ENCODE peak calls at places on chromosome X, in eight cellular contexts. Z is lower lobe of right lung, H is fibroblast of lung, E is keratinocyte, V is IMR-90, P is A549, S is upper lobe of left lung, K is SJCRH30. A is an unnamed sample.

GRCh38 chrX:80810365-80810978 is 795 bp upstream of the BRWD3 start:
- DNase-seq in Z (no peak), H (peak), E (no peak), V (no peak), P (peak), S (no peak), K (peak), A (no peak)

GRCh38 chrX:118181030-118181429 is 64.4 kb upstream of the KLHL13 start:
- DNase-seq in Z (no peak), H (peak), E (no peak), V (peak), P (no peak), S (no peak), K (no peak), A (no peak)

GRCh38 chrX:45619290-45619689 is 418.6 kb upstream of the DIPK2B start:
- DNase-seq in Z (no peak), H (peak), E (no peak), V (peak), P (no peak), S (no peak), K (no peak), A (no peak)

GRCh38 chrX:43283187-43283586 is 372.9 kb upstream of the MAOA start:
- DNase-seq in Z (no peak), H (no peak), E (no peak), V (no peak), P (no peak), S (no peak), K (no peak), A (no peak)

GRCh38 chrX:130994671-130995070 is 63.5 kb upstream of the ARHGAP36 start:
- DNase-seq in Z (no peak), H (no peak), E (no peak), V (peak), P (peak), S (no peak), K (peak), A (no peak)

GRCh38 chrX:115609621-115610020 is 48.6 kb downstream of the PLS3 start:
- DNase-seq in Z (no peak), H (no peak), E (no peak), V (no peak), P (no peak), S (no peak), K (no peak), A (no peak)

GRCh38 chrX:129938081-129938480 is 32.1 kb downstream of the UTP14A start:
- DNase-seq in Z (no peak), H (no peak), E (no peak), V (no peak), P (no peak), S (no peak), K (no peak), A (no peak)

GRCh38 chrX:155577682-155578081 is 35.1 kb downstream of the TMLHE start:
- DNase-seq in Z (no peak), H (no peak), E (no peak), V (no peak), P (no peak), S (no peak), K (no peak), A (no peak)

GRCh38 chrX:16664059-16664458 is 14.1 kb downstream of the S100G start:
- DNase-seq in Z (no peak), H (peak), E (no peak), V (peak), P (no peak), S (no peak), K (no peak), A (no peak)

GRCh38 chrX:71606536-71607216 is 11.6 kb downstream of the CXCR3 start:
- DNase-seq in Z (no peak), H (no peak), E (no peak), V (no peak), P (no peak), S (no peak), K (no peak), A (no peak)

GRCh38 chrX:106874075-106874474 is 29.1 kb downstream of the RIPPLY1 start:
- DNase-seq in Z (no peak), H (peak), E (no peak), V (peak), P (peak), S (no peak), K (peak), A (no peak)

GRCh38 chrX:44483965-44484606 is 58.6 kb downstream of the FUNDC1 start:
- DNase-seq in Z (no peak), H (peak), E (no peak), V (no peak), P (no peak), S (no peak), K (no peak), A (no peak)

GRCh38 chrX:110418220-110418856 is 59.7 kb downstream of the RTL9 start:
- DNase-seq in Z (peak), H (peak), E (no peak), V (peak), P (peak), S (no peak), K (peak), A (no peak)

GRCh38 chrX:13223868-13224555 is 95.8 kb downstream of the ATXN3L start:
- DNase-seq in Z (no peak), H (peak), E (peak), V (peak), P (peak), S (no peak), K (peak), A (peak)

GRCh38 chrX:99717716-99718115 is 692.4 kb downstream of the PCDH19 start:
- DNase-seq in Z (no peak), H (no peak), E (no peak), V (no peak), P (no peak), S (no peak), K (no peak), A (no peak)

GRCh38 chrX:123749643-123750042 is 16.8 kb upstream of the THOC2 start:
- DNase-seq in Z (no peak), H (no peak), E (no peak), V (no peak), P (no peak), S (no peak), K (no peak), A (no peak)

GRCh38 chrX:120549483-120550452 is 11.0 kb downstream of the CUL4B start:
- DNase-seq in Z (no peak), H (peak), E (peak), V (peak), P (peak), S (no peak), K (peak), A (peak)

GRCh38 chrX:53374222-53374820 is 48.1 kb downstream of the SMC1A start:
- DNase-seq in Z (no peak), H (peak), E (no peak), V (peak), P (no peak), S (no peak), K (no peak), A (no peak)

GRCh38 chrX:40496728-40497127 is 84.0 kb upstream of the ATP6AP2 start:
- DNase-seq in Z (no peak), H (peak), E (no peak), V (peak), P (no peak), S (no peak), K (peak), A (no peak)

GRCh38 chrX:259692-260355 is 21.4 kb upstream of the PLCXD1 start:
- DNase-seq in Z (peak), H (no peak), E (no peak), V (no peak), P (peak), S (no peak), K (peak), A (no peak)

GRCh38 chrX:35696760-35697234 is 101.3 kb upstream of the MAGEB16 start:
- DNase-seq in Z (no peak), H (no peak), E (no peak), V (no peak), P (no peak), S (no peak), K (no peak), A (no peak)

GRCh38 chrX:47316276-47317025 is 53.9 kb upstream of the ZNF157 start:
- DNase-seq in Z (no peak), H (peak), E (no peak), V (no peak), P (no peak), S (no peak), K (no peak), A (no peak)

GRCh38 chrX:16436348-16437188 is 213.4 kb upstream of the S100G start:
- DNase-seq in Z (peak), H (peak), E (peak), V (peak), P (peak), S (no peak), K (peak), A (peak)

GRCh38 chrX:150902434-150903109 is 4.1 kb upstream of the CD99L2 start:
- DNase-seq in Z (no peak), H (no peak), E (no peak), V (no peak), P (no peak), S (no peak), K (no peak), A (no peak)

GRCh38 chrX:12758291-12758690 is 32.9 kb upstream of the PRPS2 start:
- DNase-seq in Z (no peak), H (no peak), E (no peak), V (no peak), P (no peak), S (no peak), K (no peak), A (no peak)

GRCh38 chrX:30010471-30010870 is 204.9 kb upstream of the MAGEB2 start:
- DNase-seq in Z (no peak), H (no peak), E (no peak), V (peak), P (no peak), S (no peak), K (no peak), A (no peak)

GRCh38 chrX:54452920-54453319 is 12.7 kb downstream of the TSR2 start:
- DNase-seq in Z (no peak), H (peak), E (no peak), V (peak), P (peak), S (no peak), K (peak), A (no peak)

GRCh38 chrX:3348191-3348590 is 1.7 kb upstream of the MXRA5 start:
- DNase-seq in Z (no peak), H (no peak), E (no peak), V (no peak), P (no peak), S (no peak), K (no peak), A (no peak)

GRCh38 chrX:50202539-50202938 is 1.7 kb upstream of the AKAP4 start:
- DNase-seq in Z (no peak), H (no peak), E (no peak), V (no peak), P (no peak), S (no peak), K (no peak), A (no peak)

GRCh38 chrX:47311857-47312774 is 58.3 kb upstream of the ZNF157 start:
- DNase-seq in Z (peak), H (peak), E (no peak), V (peak), P (peak), S (no peak), K (peak), A (peak)

GRCh38 chrX:130071611-130072349 is 38.5 kb downstream of the ELF4 start:
- DNase-seq in Z (no peak), H (no peak), E (no peak), V (no peak), P (no peak), S (no peak), K (no peak), A (no peak)

GRCh38 chrX:44898411-44899221 is 25.6 kb downstream of the KDM6A start:
- DNase-seq in Z (no peak), H (peak), E (no peak), V (peak), P (no peak), S (no peak), K (no peak), A (no peak)

GRCh38 chrX:25737540-25737939 is 400.6 kb upstream of the MAGEB18 start:
- DNase-seq in Z (no peak), H (no peak), E (no peak), V (peak), P (no peak), S (no peak), K (no peak), A (no peak)
- H3K27ac ChIP-seq in Z (no peak), H (no peak), E (no peak), V (no peak), P (no peak), S (no peak), K (no peak), A (no peak)

GRCh38 chrX:9902651-9903050 is 64.5 kb upstream of the CLDN34 start:
- DNase-seq in Z (no peak), H (peak), E (no peak), V (peak), P (no peak), S (no peak), K (no peak), A (no peak)
- H3K27ac ChIP-seq in Z (no peak), H (no peak), E (no peak), V (no peak), P (no peak), S (no peak), K (no peak), A (no peak)

GRCh38 chrX:18886344-18887161 is 97.4 kb downstream of the PHKA2 start:
- DNase-seq in Z (peak), H (peak), E (no peak), V (peak), P (peak), S (no peak), K (peak), A (peak)
- H3K27ac ChIP-seq in Z (peak), H (no peak), E (no peak), V (peak), P (peak), S (peak), K (peak), A (no peak)

DNA sequence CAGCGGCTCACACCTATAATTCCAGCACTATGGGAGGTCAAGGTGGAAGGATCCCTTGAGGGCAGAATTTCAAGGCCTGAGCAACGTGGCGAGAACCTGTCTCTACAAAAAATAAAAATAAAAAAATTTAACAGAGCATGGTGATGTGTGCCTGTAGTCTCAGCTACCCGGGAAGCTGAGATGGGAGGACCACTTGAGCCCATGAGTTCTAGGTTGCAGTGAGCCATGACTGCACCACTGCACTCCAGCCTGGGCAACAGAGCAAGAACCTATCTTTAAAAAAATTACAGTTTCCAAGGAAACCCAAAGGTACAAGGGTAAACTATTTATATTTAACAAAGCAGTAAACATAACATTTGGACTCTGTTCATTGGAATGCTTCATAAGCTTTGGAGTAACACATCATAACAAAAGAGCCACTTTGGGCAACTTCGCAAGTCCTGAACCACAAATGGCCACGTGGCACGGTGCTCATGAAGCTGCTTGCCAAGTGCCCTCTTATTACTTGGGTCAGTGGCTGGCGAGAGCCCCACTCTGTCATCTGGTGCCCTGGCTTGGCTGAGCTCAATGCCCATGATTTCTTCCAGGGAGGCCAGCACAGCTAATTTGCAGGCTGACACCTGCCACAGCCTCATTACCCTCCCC is 165.6 kb downstream of the SH3KBP1 start:
- DNase-seq in Z (peak), H (peak), E (no peak), V (no peak), P (no peak), S (no peak), K (no peak), A (no peak)
- H3K27ac ChIP-seq in Z (no peak), H (no peak), E (no peak), V (no peak), P (no peak), S (no peak), K (no peak), A (no peak)

GRCh38 chrX:153819398-153820083 is 10.8 kb downstream of the PDZD4 start:
- DNase-seq in Z (no peak), H (no peak), E (no peak), V (no peak), P (no peak), S (peak), K (peak), A (no peak)

GRCh38 chrX:153817291-153817690 is 13.1 kb downstream of the PDZD4 start:
- DNase-seq in Z (no peak), H (no peak), E (no peak), V (no peak), P (no peak), S (no peak), K (no peak), A (no peak)

GRCh38 chrX:153816821-153817220 is 13.5 kb downstream of the PDZD4 start:
- DNase-seq in Z (no peak), H (no peak), E (no peak), V (no peak), P (no peak), S (no peak), K (no peak), A (no peak)

GRCh38 chrX:153820601-153821000 is 9.7 kb downstream of the PDZD4 start:
- DNase-seq in Z (no peak), H (no peak), E (no peak), V (no peak), P (no peak), S (no peak), K (no peak), A (no peak)

DNA sequence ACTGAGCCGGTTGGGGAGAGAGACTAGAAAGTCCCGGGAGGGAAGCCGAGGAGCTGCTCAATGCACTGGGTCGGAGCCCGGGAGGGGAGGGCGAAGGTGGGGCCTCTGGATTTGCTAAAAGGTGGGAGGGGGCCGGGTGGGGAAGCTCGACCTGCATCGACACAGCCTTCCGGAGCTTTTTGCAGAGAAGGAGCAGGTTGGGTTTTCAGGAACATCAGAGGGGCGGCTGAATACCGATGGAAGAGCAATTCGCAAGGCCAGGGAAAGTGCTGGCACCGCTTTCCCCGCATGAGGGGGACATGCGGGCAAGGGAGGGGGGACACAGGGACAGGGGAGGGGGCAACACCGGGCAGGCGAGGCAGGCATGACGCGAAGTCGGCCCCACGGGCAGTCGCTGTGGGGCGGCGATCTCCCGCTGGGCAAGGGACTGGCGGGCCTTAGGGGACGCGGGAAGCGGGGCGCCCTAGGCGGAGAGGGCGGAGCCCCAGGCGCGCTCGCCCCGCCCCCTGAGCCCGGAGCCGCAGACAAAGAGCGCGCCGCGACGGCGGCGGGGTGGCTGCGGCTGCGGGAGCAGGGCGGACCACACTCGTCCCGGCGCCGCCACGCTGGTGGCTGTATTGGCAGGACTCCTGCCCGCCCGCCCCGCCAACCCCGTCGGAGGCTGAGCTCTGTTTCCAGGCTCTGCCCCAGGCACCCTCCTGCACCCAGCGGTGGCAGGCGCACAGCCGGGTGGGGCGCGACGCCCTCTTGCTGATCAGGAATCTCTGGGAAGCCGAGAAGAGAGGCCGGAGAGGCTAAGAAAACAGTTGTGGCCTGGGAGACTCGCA is 11.6 kb downstream of the PDZD4 start:
- DNase-seq in Z (peak), H (no peak), E (no peak), V (no peak), P (peak), S (peak), K (peak), A (no peak)
- H3K27ac ChIP-seq in Z (no peak), H (no peak), E (no peak), V (no peak), P (peak), S (no peak), K (peak), A (peak)

DNA sequence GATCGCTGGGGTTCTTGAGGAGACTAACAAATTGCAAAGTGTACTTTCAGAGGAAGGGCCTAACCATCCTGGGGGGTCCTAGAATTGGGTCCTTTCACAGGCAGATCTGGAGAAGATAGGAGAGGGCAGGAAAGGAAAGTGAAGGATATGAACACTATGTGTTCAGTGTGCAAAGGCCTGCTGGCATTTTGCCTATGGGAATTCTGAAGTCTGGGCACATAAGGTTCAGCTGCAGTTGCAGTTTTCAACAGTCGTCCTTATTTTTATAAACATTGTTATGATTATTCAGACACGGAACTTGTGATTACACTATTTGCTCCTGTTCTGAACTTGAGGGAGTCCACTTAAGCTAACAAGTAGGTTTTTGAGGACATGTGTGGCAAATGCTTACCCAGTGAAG is 1.3 kb upstream of the SLC25A5 start:
- DNase-seq in Z (no peak), H (no peak), E (no peak), V (no peak), P (no peak), S (no peak), K (no peak), A (no peak)
- H3K27ac ChIP-seq in Z (no peak), H (no peak), E (no peak), V (no peak), P (no peak), S (no peak), K (no peak), A (no peak)

GRCh38 chrX:68421651-68422050 is 11.6 kb downstream of the OPHN1 start:
- DNase-seq in Z (no peak), H (no peak), E (no peak), V (peak), P (no peak), S (no peak), K (no peak), A (no peak)

GRCh38 chrX:68417651-68418050 is 15.6 kb downstream of the OPHN1 start:
- DNase-seq in Z (no peak), H (no peak), E (no peak), V (no peak), P (no peak), S (no peak), K (no peak), A (no peak)

GRCh38 chrX:68420559-68420958 is 12.7 kb downstream of the OPHN1 start:
- DNase-seq in Z (no peak), H (peak), E (no peak), V (peak), P (no peak), S (no peak), K (no peak), A (no peak)

GRCh38 chrX:68422478-68422877 is 10.8 kb downstream of the OPHN1 start:
- DNase-seq in Z (no peak), H (no peak), E (no peak), V (no peak), P (no peak), S (no peak), K (no peak), A (no peak)

DNA sequence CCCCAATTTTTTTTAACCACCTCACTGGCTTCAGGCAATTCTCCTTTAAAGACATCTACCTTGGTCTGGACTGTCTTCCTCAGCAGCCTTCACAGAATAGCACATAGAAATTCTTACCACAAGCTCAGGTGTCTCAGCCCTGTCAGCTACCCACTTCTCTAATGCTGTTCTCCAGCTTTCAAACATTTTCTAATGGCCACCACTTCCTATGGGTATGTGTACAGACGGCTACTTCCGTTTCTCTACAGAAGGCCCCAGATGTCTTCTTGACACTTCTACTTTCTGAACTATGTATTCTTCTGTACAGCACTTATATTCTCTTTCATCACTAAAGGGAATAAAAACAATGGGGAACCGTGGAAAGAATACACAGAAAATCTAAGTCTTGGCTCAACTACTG is 13.4 kb downstream of the OPHN1 start:
- DNase-seq in Z (no peak), H (no peak), E (no peak), V (no peak), P (no peak), S (no peak), K (no peak), A (no peak)
- H3K27ac ChIP-seq in Z (no peak), H (no peak), E (no peak), V (no peak), P (no peak), S (no peak), K (no peak), A (no peak)

GRCh38 chrX:135531813-135532212 is 11.4 kb downstream of the INTS6L start:
- DNase-seq in Z (no peak), H (no peak), E (no peak), V (no peak), P (no peak), S (no peak), K (no peak), A (no peak)
- H3K27ac ChIP-seq in Z (no peak), H (no peak), E (peak), V (no peak), P (no peak), S (no peak), K (no peak), A (no peak)

GRCh38 chrX:31130457-31131215 is 58.8 kb upstream of the FTHL17 start:
- DNase-seq in Z (no peak), H (no peak), E (no peak), V (no peak), P (no peak), S (no peak), K (peak), A (no peak)
- H3K27ac ChIP-seq in Z (no peak), H (no peak), E (no peak), V (no peak), P (no peak), S (no peak), K (no peak), A (no peak)